ENCODE peak calls at places on chromosomes 12 and 14, in nine cellular contexts. One of them, this sample, is unnamed.

GRCh38 chr12:95390932-95391331 is 83.0 kb upstream of the METAP2 start:
- DNase-seq in naive thymus-derived CD4-positive, alpha-beta T cell: no peak
- DNase-seq in suprapubic skin: no peak
- DNase-seq in CD4-positive, alpha-beta memory T cell: no peak
- DNase-seq in fibroblast of lung: no peak
- DNase-seq in dorsolateral prefrontal cortex: no peak
- DNase-seq in lung: no peak
- DNase-seq in neural progenitor cell: no peak
- DNase-seq in sigmoid colon: no peak
- DNase-seq in this sample: no peak

GRCh38 chr14:72706485-72706884 is 187.4 kb downstream of the DPF3 start:
- DNase-seq in neural progenitor cell: no peak
- DNase-seq in fibroblast of lung: no peak
- DNase-seq in dorsolateral prefrontal cortex: no peak
- DNase-seq in CD4-positive, alpha-beta memory T cell: no peak
- DNase-seq in suprapubic skin: no peak
- DNase-seq in naive thymus-derived CD4-positive, alpha-beta T cell: no peak
- DNase-seq in lung: no peak
- DNase-seq in sigmoid colon: no peak
- DNase-seq in this sample: no peak

GRCh38 chr12:132158677-132159554 is 14.7 kb downstream of the NOC4L start:
- DNase-seq in dorsolateral prefrontal cortex: no peak
- DNase-seq in sigmoid colon: no peak
- DNase-seq in suprapubic skin: no peak
- DNase-seq in fibroblast of lung: no peak
- DNase-seq in lung: no peak
- DNase-seq in neural progenitor cell: no peak
- DNase-seq in CD4-positive, alpha-beta memory T cell: no peak
- DNase-seq in naive thymus-derived CD4-positive, alpha-beta T cell: no peak
- DNase-seq in this sample: no peak

GRCh38 chr14:71467419-71467818 is 464.8 kb upstream of the RGS6 start:
- DNase-seq in dorsolateral prefrontal cortex: no peak
- DNase-seq in lung: no peak
- DNase-seq in suprapubic skin: no peak
- DNase-seq in naive thymus-derived CD4-positive, alpha-beta T cell: no peak
- DNase-seq in neural progenitor cell: no peak
- DNase-seq in fibroblast of lung: no peak
- DNase-seq in sigmoid colon: no peak
- DNase-seq in CD4-positive, alpha-beta memory T cell: no peak
- DNase-seq in this sample: no peak

GRCh38 chr12:68319988-68320623 is 12.1 kb downstream of the MDM1 start:
- DNase-seq in lung: no peak
- DNase-seq in neural progenitor cell: no peak
- DNase-seq in naive thymus-derived CD4-positive, alpha-beta T cell: no peak
- DNase-seq in fibroblast of lung: peak; percentile 56
- DNase-seq in suprapubic skin: no peak
- DNase-seq in sigmoid colon: peak; percentile 86
- DNase-seq in CD4-positive, alpha-beta memory T cell: no peak
- DNase-seq in dorsolateral prefrontal cortex: no peak
- DNase-seq in this sample: no peak

GRCh38 chr14:96754162-96754844 is 42.9 kb upstream of the VRK1 start:
- DNase-seq in naive thymus-derived CD4-positive, alpha-beta T cell: no peak
- DNase-seq in CD4-positive, alpha-beta memory T cell: no peak
- DNase-seq in dorsolateral prefrontal cortex: no peak
- DNase-seq in neural progenitor cell: no peak
- DNase-seq in fibroblast of lung: no peak
- DNase-seq in sigmoid colon: peak; percentile 38
- DNase-seq in suprapubic skin: no peak
- DNase-seq in lung: no peak
- DNase-seq in this sample: no peak

GRCh38 chr14:74656964-74657363 is 44.9 kb upstream of the LTBP2 start:
- DNase-seq in dorsolateral prefrontal cortex: no peak
- DNase-seq in naive thymus-derived CD4-positive, alpha-beta T cell: no peak
- DNase-seq in fibroblast of lung: no peak
- DNase-seq in CD4-positive, alpha-beta memory T cell: no peak
- DNase-seq in suprapubic skin: no peak
- DNase-seq in sigmoid colon: no peak
- DNase-seq in lung: no peak
- DNase-seq in neural progenitor cell: no peak
- DNase-seq in this sample: no peak

GRCh38 chr14:62691613-62692489 is 353.4 kb downstream of the KCNH5 start:
- DNase-seq in naive thymus-derived CD4-positive, alpha-beta T cell: no peak
- DNase-seq in fibroblast of lung: peak; percentile 99
- DNase-seq in neural progenitor cell: no peak
- DNase-seq in CD4-positive, alpha-beta memory T cell: no peak
- DNase-seq in sigmoid colon: no peak
- DNase-seq in suprapubic skin: no peak
- DNase-seq in lung: peak; percentile 46
- DNase-seq in dorsolateral prefrontal cortex: no peak
- DNase-seq in this sample: no peak

GRCh38 chr12:104187446-104188155 is 28.0 kb upstream of the TXNRD1 start:
- DNase-seq in sigmoid colon: no peak
- DNase-seq in dorsolateral prefrontal cortex: no peak
- DNase-seq in lung: no peak
- DNase-seq in fibroblast of lung: no peak
- DNase-seq in neural progenitor cell: no peak
- DNase-seq in suprapubic skin: no peak
- DNase-seq in CD4-positive, alpha-beta memory T cell: no peak
- DNase-seq in naive thymus-derived CD4-positive, alpha-beta T cell: no peak
- DNase-seq in this sample: no peak

GRCh38 chr12:50859621-50860020 is 16.9 kb downstream of the TMPRSS12 start:
- DNase-seq in neural progenitor cell: no peak
- DNase-seq in lung: no peak
- DNase-seq in naive thymus-derived CD4-positive, alpha-beta T cell: no peak
- DNase-seq in CD4-positive, alpha-beta memory T cell: no peak
- DNase-seq in fibroblast of lung: no peak
- DNase-seq in suprapubic skin: no peak
- DNase-seq in sigmoid colon: no peak
- DNase-seq in dorsolateral prefrontal cortex: no peak
- DNase-seq in this sample: no peak

GRCh38 chr12:104792570-104792969 is 165.5 kb downstream of the SLC41A2 start:
- DNase-seq in neural progenitor cell: no peak
- DNase-seq in fibroblast of lung: peak; percentile 88
- DNase-seq in lung: no peak
- DNase-seq in suprapubic skin: no peak
- DNase-seq in dorsolateral prefrontal cortex: no peak
- DNase-seq in CD4-positive, alpha-beta memory T cell: no peak
- DNase-seq in sigmoid colon: peak; percentile 74
- DNase-seq in naive thymus-derived CD4-positive, alpha-beta T cell: no peak
- DNase-seq in this sample: peak; percentile 10

DNA sequence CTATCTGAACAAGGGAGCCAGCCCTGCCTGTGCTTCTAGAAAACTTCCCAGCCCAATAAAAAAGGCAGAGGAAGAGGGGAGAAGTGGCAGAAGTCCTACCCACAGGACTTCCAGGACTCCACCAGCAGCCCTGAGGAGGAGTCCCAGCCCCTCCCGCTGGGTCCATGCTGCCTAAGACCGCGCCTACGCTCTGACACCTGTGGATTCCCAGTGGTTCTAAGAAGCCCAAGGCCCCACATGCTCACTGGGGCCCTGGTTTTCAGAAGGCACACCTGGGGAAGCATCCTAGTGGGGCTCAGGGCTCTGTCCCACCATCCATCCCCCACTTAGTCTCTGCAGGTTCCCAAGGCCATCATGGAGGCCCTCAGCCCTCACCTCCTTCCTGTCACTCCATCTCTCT is 32.7 kb downstream of the ACTN1 start:
- DNase-seq in neural progenitor cell: no peak
- DNase-seq in suprapubic skin: no peak
- DNase-seq in sigmoid colon: no peak
- DNase-seq in CD4-positive, alpha-beta memory T cell: no peak
- DNase-seq in lung: no peak
- DNase-seq in naive thymus-derived CD4-positive, alpha-beta T cell: no peak
- DNase-seq in dorsolateral prefrontal cortex: no peak
- DNase-seq in fibroblast of lung: no peak
- DNase-seq in this sample: no peak
- H3K27ac ChIP-seq in neural progenitor cell: no peak overlapping the region
- H3K27ac ChIP-seq in suprapubic skin: peak overlapping the region; percentile 32
- H3K27ac ChIP-seq in sigmoid colon: peak overlapping the region; percentile 100
- H3K27ac ChIP-seq in CD4-positive, alpha-beta memory T cell: no peak overlapping the region
- H3K27ac ChIP-seq in lung: no peak overlapping the region
- H3K27ac ChIP-seq in naive thymus-derived CD4-positive, alpha-beta T cell: peak overlapping the region; percentile 59
- H3K27ac ChIP-seq in dorsolateral prefrontal cortex: peak overlapping the region; percentile 18
- H3K27ac ChIP-seq in fibroblast of lung: no peak overlapping the region
- H3K27ac ChIP-seq in this sample: no peak overlapping the region

GRCh38 chr14:23916446-23916845 is 37.1 kb upstream of the DHRS4 start:
- DNase-seq in naive thymus-derived CD4-positive, alpha-beta T cell: no peak
- DNase-seq in dorsolateral prefrontal cortex: no peak
- DNase-seq in fibroblast of lung: no peak
- DNase-seq in sigmoid colon: no peak
- DNase-seq in suprapubic skin: no peak
- DNase-seq in lung: no peak
- DNase-seq in CD4-positive, alpha-beta memory T cell: no peak
- DNase-seq in neural progenitor cell: no peak
- DNase-seq in this sample: no peak
- H3K27ac ChIP-seq in naive thymus-derived CD4-positive, alpha-beta T cell: no peak overlapping the region
- H3K27ac ChIP-seq in dorsolateral prefrontal cortex: no peak overlapping the region
- H3K27ac ChIP-seq in fibroblast of lung: no peak overlapping the region
- H3K27ac ChIP-seq in sigmoid colon: peak overlapping the region; percentile 32
- H3K27ac ChIP-seq in suprapubic skin: peak overlapping the region; percentile 6
- H3K27ac ChIP-seq in lung: no peak overlapping the region
- H3K27ac ChIP-seq in CD4-positive, alpha-beta memory T cell: no peak overlapping the region
- H3K27ac ChIP-seq in neural progenitor cell: no peak overlapping the region
- H3K27ac ChIP-seq in this sample: no peak overlapping the region

GRCh38 chr14:20381341-20381740 is 32.0 kb downstream of the TEP1 start:
- DNase-seq in suprapubic skin: no peak
- DNase-seq in naive thymus-derived CD4-positive, alpha-beta T cell: no peak
- DNase-seq in neural progenitor cell: no peak
- DNase-seq in lung: no peak
- DNase-seq in CD4-positive, alpha-beta memory T cell: no peak
- DNase-seq in dorsolateral prefrontal cortex: no peak
- DNase-seq in sigmoid colon: no peak
- DNase-seq in fibroblast of lung: no peak
- DNase-seq in this sample: no peak

GRCh38 chr14:20379743-20380142 is 33.6 kb downstream of the TEP1 start:
- DNase-seq in CD4-positive, alpha-beta memory T cell: no peak
- DNase-seq in naive thymus-derived CD4-positive, alpha-beta T cell: no peak
- DNase-seq in lung: no peak
- DNase-seq in sigmoid colon: no peak
- DNase-seq in dorsolateral prefrontal cortex: no peak
- DNase-seq in fibroblast of lung: no peak
- DNase-seq in neural progenitor cell: no peak
- DNase-seq in suprapubic skin: no peak
- DNase-seq in this sample: no peak

GRCh38 chr14:20376071-20376588 is 32.7 kb downstream of the PARP2 start:
- DNase-seq in dorsolateral prefrontal cortex: no peak
- DNase-seq in sigmoid colon: no peak
- DNase-seq in lung: no peak
- DNase-seq in CD4-positive, alpha-beta memory T cell: no peak
- DNase-seq in naive thymus-derived CD4-positive, alpha-beta T cell: no peak
- DNase-seq in neural progenitor cell: no peak
- DNase-seq in fibroblast of lung: no peak
- DNase-seq in suprapubic skin: no peak
- DNase-seq in this sample: no peak

GRCh38 chr14:20372796-20373195 is 29.4 kb downstream of the PARP2 start:
- DNase-seq in sigmoid colon: no peak
- DNase-seq in neural progenitor cell: no peak
- DNase-seq in suprapubic skin: no peak
- DNase-seq in naive thymus-derived CD4-positive, alpha-beta T cell: no peak
- DNase-seq in CD4-positive, alpha-beta memory T cell: no peak
- DNase-seq in lung: no peak
- DNase-seq in dorsolateral prefrontal cortex: no peak
- DNase-seq in fibroblast of lung: no peak
- DNase-seq in this sample: no peak

GRCh38 chr14:20377171-20377570 is 33.7 kb downstream of the PARP2 start:
- DNase-seq in fibroblast of lung: no peak
- DNase-seq in neural progenitor cell: no peak
- DNase-seq in suprapubic skin: no peak
- DNase-seq in sigmoid colon: no peak
- DNase-seq in naive thymus-derived CD4-positive, alpha-beta T cell: no peak
- DNase-seq in lung: no peak
- DNase-seq in CD4-positive, alpha-beta memory T cell: no peak
- DNase-seq in dorsolateral prefrontal cortex: no peak
- DNase-seq in this sample: no peak
- H3K27ac ChIP-seq in fibroblast of lung: no peak overlapping the region
- H3K27ac ChIP-seq in neural progenitor cell: no peak overlapping the region
- H3K27ac ChIP-seq in suprapubic skin: no peak overlapping the region
- H3K27ac ChIP-seq in sigmoid colon: no peak overlapping the region
- H3K27ac ChIP-seq in naive thymus-derived CD4-positive, alpha-beta T cell: no peak overlapping the region
- H3K27ac ChIP-seq in lung: no peak overlapping the region
- H3K27ac ChIP-seq in CD4-positive, alpha-beta memory T cell: no peak overlapping the region
- H3K27ac ChIP-seq in dorsolateral prefrontal cortex: no peak overlapping the region
- H3K27ac ChIP-seq in this sample: no peak overlapping the region

GRCh38 chr14:95341115-95341514 is 21.4 kb upstream of the CLMN start:
- DNase-seq in sigmoid colon: no peak
- DNase-seq in fibroblast of lung: no peak
- DNase-seq in naive thymus-derived CD4-positive, alpha-beta T cell: no peak
- DNase-seq in lung: no peak
- DNase-seq in suprapubic skin: no peak
- DNase-seq in CD4-positive, alpha-beta memory T cell: no peak
- DNase-seq in neural progenitor cell: no peak
- DNase-seq in dorsolateral prefrontal cortex: no peak
- DNase-seq in this sample: no peak

GRCh38 chr14:95341564-95341963 is 21.9 kb upstream of the CLMN start:
- DNase-seq in CD4-positive, alpha-beta memory T cell: no peak
- DNase-seq in neural progenitor cell: no peak
- DNase-seq in sigmoid colon: no peak
- DNase-seq in fibroblast of lung: no peak
- DNase-seq in naive thymus-derived CD4-positive, alpha-beta T cell: no peak
- DNase-seq in suprapubic skin: no peak
- DNase-seq in lung: no peak
- DNase-seq in dorsolateral prefrontal cortex: no peak
- DNase-seq in this sample: no peak

GRCh38 chr14:95340201-95340697 is 20.5 kb upstream of the CLMN start:
- DNase-seq in naive thymus-derived CD4-positive, alpha-beta T cell: no peak
- DNase-seq in dorsolateral prefrontal cortex: no peak
- DNase-seq in lung: peak; percentile 41
- DNase-seq in sigmoid colon: no peak
- DNase-seq in neural progenitor cell: no peak
- DNase-seq in CD4-positive, alpha-beta memory T cell: no peak
- DNase-seq in fibroblast of lung: no peak
- DNase-seq in suprapubic skin: no peak
- DNase-seq in this sample: peak; percentile 44

GRCh38 chr14:95338436-95338835 is 18.7 kb upstream of the CLMN start:
- DNase-seq in CD4-positive, alpha-beta memory T cell: no peak
- DNase-seq in neural progenitor cell: no peak
- DNase-seq in sigmoid colon: no peak
- DNase-seq in suprapubic skin: no peak
- DNase-seq in fibroblast of lung: no peak
- DNase-seq in dorsolateral prefrontal cortex: no peak
- DNase-seq in naive thymus-derived CD4-positive, alpha-beta T cell: no peak
- DNase-seq in lung: no peak
- DNase-seq in this sample: no peak

DNA sequence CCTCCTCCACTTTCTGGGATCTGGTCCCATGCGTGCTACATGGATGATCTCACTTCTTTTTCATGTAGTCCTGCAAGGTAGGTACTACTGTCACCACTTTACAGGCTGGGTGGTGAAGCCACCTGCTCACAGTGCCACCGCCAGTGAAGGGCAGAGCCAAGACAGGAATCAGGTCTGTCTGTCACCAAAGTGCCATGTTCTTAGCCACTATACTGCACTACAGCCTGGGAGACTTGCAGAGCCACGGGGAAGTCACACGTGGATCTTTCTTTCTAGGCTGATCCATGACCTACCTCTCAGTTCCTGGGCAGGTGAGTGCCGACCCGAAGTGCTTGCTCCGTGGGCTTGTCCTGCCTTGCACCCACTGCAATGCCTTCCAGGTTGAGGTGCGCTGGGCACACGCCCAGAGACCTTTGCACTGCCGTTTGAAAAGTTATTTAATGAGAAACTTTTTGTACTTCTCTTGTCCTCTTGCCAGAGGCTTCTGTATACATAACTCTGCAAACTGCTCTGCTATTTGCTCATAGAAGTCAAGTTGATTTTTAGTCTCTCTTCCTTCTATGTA is 19.7 kb upstream of the CLMN start:
- DNase-seq in CD4-positive, alpha-beta memory T cell: no peak
- DNase-seq in lung: no peak
- DNase-seq in dorsolateral prefrontal cortex: no peak
- DNase-seq in suprapubic skin: no peak
- DNase-seq in neural progenitor cell: no peak
- DNase-seq in sigmoid colon: no peak
- DNase-seq in fibroblast of lung: no peak
- DNase-seq in naive thymus-derived CD4-positive, alpha-beta T cell: no peak
- DNase-seq in this sample: no peak
- H3K27ac ChIP-seq in CD4-positive, alpha-beta memory T cell: no peak overlapping the region
- H3K27ac ChIP-seq in lung: no peak overlapping the region
- H3K27ac ChIP-seq in dorsolateral prefrontal cortex: no peak overlapping the region
- H3K27ac ChIP-seq in suprapubic skin: no peak overlapping the region
- H3K27ac ChIP-seq in neural progenitor cell: no peak overlapping the region
- H3K27ac ChIP-seq in sigmoid colon: no peak overlapping the region
- H3K27ac ChIP-seq in fibroblast of lung: no peak overlapping the region
- H3K27ac ChIP-seq in naive thymus-derived CD4-positive, alpha-beta T cell: no peak overlapping the region
- H3K27ac ChIP-seq in this sample: no peak overlapping the region

This sample was measured in SJCRH30.